ENCODE peak calls at places on chromosomes 7 and 10, in five cellular contexts. E is stomach, B is NB4, V is transverse colon, L is esophagus muscularis mucosa. Z is an unnamed sample.
A peak's percentile ranks its signal among the peaks of the same experiment; 100 is the strongest.

GRCh38 chr7:23863209-23863798 is 153.3 kb downstream of the STK31 start:
- DNase-seq in L (no peak), E (no peak), B (peak; percentile 56), V (no peak), Z (no peak)

GRCh38 chr7:141889323-141889722 is 26.9 kb upstream of the OR9A4 start:
- DNase-seq in L (no peak), V (no peak), B (peak; percentile 79), E (no peak), Z (no peak)

GRCh38 chr10:57579926-57580325 is 687.8 kb downstream of the IPMK start:
- DNase-seq in B (peak; percentile 36), L (no peak), E (no peak), V (no peak), Z (no peak)

GRCh38 chr10:107915277-107915634 is 750.8 kb upstream of the SORCS1 start:
- DNase-seq in L (no peak), E (no peak), B (no peak), V (no peak), Z (no peak)

GRCh38 chr10:52566471-52567246 is 205.9 kb downstream of the MBL2 start:
- DNase-seq in V (no peak), E (no peak), L (no peak), B (peak; percentile 16), Z (no peak)

GRCh38 chr7:461453-462172 is 58.0 kb downstream of the PDGFA start:
- DNase-seq in B (no peak), E (no peak), V (no peak), L (no peak), Z (no peak)

GRCh38 chr7:1998146-1998545 is 234.6 kb downstream of the MAD1L1 start:
- DNase-seq in B (no peak), L (no peak), E (no peak), V (no peak), Z (no peak)

GRCh38 chr10:13373644-13374043 is 25.6 kb upstream of the SEPHS1 start:
- DNase-seq in E (no peak), B (no peak), V (no peak), L (no peak), Z (no peak)

GRCh38 chr10:84391326-84391725 is 62.9 kb downstream of the CCSER2 start:
- DNase-seq in E (no peak), V (no peak), L (no peak), B (no peak), Z (no peak)

GRCh38 chr10:132410779-132411532 is 14.0 kb downstream of the PWWP2B start:
- DNase-seq in L (no peak), E (no peak), B (no peak), V (no peak), Z (no peak)

GRCh38 chr7:138091073-138091472 is 14.8 kb downstream of the AKR1D1 start:
- DNase-seq in V (no peak), L (no peak), E (no peak), B (peak; percentile 7), Z (no peak)

GRCh38 chr7:130356121-130356759 is 11.6 kb downstream of the CPA5 start:
- DNase-seq in L (no peak), V (peak; percentile 50), B (peak; percentile 24), E (no peak), Z (peak; percentile 80)

GRCh38 chr10:95346715-95347401 is 56.1 kb upstream of the PDLIM1 start:
- DNase-seq in E (no peak), L (no peak), B (no peak), V (no peak), Z (no peak)

GRCh38 chr7:12884856-12885440 is 197.5 kb downstream of the ARL4A start:
- DNase-seq in B (no peak), V (no peak), E (no peak), L (no peak), Z (no peak)

GRCh38 chr7:103116511-103116910 is 32.4 kb downstream of the NAPEPLD start:
- DNase-seq in E (no peak), B (no peak), V (no peak), L (no peak), Z (no peak)

GRCh38 chr10:63866075-63866746 is 345.0 kb downstream of the REEP3 start:
- DNase-seq in L (no peak), V (peak; percentile 27), B (peak; percentile 69), E (peak; percentile 43), Z (peak; percentile 41)

GRCh38 chr10:26729395-26729794 is 31.9 kb downstream of the PDSS1 start:
- DNase-seq in V (no peak), E (no peak), L (no peak), B (no peak), Z (no peak)

GRCh38 chr7:83475403-83475802 is 173.5 kb downstream of the SEMA3E start:
- DNase-seq in E (no peak), B (peak; percentile 19), L (no peak), V (no peak), Z (no peak)

GRCh38 chr10:60305394-60305892 is 84.2 kb downstream of the ANK3 start:
- DNase-seq in L (no peak), B (no peak), E (no peak), V (no peak), Z (no peak)

GRCh38 chr7:3157541-3158287 is 114.0 kb upstream of the CARD11 start:
- DNase-seq in B (no peak), L (no peak), V (no peak), E (no peak), Z (no peak)

GRCh38 chr7:42869131-42870020 is 42.5 kb downstream of the C7orf25 start:
- DNase-seq in E (no peak), B (peak; percentile 72), L (no peak), V (no peak), Z (no peak)

GRCh38 chr7:136353287-136353686 is 376.1 kb upstream of the MTPN start:
- DNase-seq in L (no peak), B (no peak), E (no peak), V (no peak), Z (no peak)

GRCh38 chr7:98133181-98133580 is 26.5 kb downstream of the LMTK2 start:
- DNase-seq in L (no peak), E (no peak), B (peak; percentile 94), V (peak; percentile 22), Z (no peak)

GRCh38 chr7:33773053-33773452 is 132.3 kb upstream of the BMPER start:
- DNase-seq in L (no peak), V (no peak), B (no peak), E (no peak), Z (no peak)

DNA sequence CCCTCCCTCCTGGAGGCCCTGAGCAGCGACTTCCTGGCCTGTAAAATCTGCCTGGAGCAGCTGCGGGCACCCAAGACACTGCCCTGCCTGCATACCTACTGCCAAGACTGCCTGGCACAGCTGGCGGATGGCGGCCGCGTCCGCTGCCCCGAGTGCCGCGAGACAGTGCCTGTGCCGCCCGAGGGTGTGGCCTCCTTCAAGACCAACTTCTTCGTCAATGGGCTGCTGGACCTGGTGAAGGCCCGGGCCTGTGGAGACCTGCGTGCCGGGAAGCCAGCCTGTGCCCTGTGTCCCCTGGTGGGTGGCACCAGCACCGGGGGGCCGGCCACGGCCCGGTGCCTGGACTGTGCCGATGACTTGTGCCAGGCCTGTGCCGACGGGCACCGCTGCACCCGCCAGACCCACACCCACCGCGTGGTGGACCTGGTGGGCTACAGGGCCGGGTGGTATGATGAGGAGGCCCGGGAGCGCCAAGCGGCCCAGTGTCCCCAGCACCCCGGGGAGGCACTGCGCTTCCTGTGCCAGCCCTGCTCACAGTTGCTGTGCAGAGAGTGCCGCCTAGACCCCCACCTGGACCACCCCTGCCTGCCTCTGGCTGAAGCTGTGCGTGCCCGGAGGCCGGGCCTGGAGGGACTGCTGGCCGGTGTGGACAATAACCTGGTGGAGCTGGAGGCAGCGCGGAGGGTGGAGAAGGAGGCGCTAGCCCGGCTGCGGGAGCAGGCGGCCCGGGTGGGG is 2.2 kb downstream of the TRIM56 start:
- DNase-seq in V (no peak), B (no peak), L (no peak), E (no peak), Z (no peak)
- TF ChIP-seq POLR2A in V (no peak), B (no peak), L (no peak), E (no peak), Z (no peak)

GRCh38 chr7:108454317-108454673 is 1.9 kb downstream of the NRCAM start:
- DNase-seq in E (no peak), L (no peak), B (no peak), V (no peak), Z (no peak)
- H3K4me3 ChIP-seq in E (peak overlapping the region; percentile 45), L (peak overlapping the region; percentile 55), B (no peak overlapping the region), V (no peak overlapping the region), Z (peak overlapping the region; percentile 19)

GRCh38 chr10:110843796-110844616 is 27.7 kb upstream of the PDCD4 start:
- DNase-seq in B (peak; percentile 43), L (no peak), V (peak; percentile 79), E (no peak), Z (peak; percentile 11)

GRCh38 chr10:110841767-110842267 is 29.9 kb upstream of the PDCD4 start:
- DNase-seq in V (peak; percentile 69), B (no peak), E (no peak), L (no peak), Z (no peak)

GRCh38 chr10:110843031-110843430 is 28.7 kb upstream of the PDCD4 start:
- DNase-seq in V (peak; percentile 61), E (no peak), L (no peak), B (peak; percentile 95), Z (peak; percentile 7)

GRCh38 chr10:110840923-110841428 is 30.8 kb upstream of the PDCD4 start:
- DNase-seq in V (peak; percentile 33), B (no peak), L (no peak), E (peak; percentile 46), Z (no peak)

DNA sequence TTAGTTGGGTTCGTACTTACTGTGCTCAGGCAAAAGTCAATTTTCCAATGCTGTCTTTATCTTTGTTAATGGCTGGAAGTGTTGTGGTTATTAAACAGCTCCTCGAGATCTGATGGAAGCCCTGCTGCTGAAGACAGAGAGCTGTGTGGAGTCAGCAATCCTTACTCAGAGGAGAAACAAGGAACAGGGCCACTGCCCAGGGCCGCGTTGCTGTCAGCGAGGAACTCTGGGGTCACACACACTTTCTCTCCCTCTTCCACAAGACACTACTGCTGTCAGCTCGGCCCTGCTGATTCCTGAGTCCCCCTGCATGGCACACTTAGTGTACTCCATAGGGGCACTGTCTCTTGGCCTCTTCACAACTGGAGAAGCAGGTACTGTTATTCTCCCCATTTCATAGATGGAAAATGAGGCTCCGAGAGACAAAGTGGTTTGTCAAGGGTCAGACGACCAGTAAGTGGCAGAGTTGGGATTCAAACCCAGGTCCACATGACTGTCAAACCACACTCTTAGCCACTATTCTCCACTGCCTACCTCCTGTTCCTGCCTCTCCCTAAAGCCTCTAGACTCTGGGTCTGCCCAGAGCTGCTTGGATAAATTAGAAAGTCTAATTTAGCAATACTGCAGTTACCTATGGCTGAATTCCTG is 29.3 kb upstream of the PDCD4 start:
- DNase-seq in V (peak; percentile 18), B (no peak), E (no peak), L (no peak), Z (no peak)
- TF ChIP-seq POLR2A in V (no peak), B (no peak), E (no peak), L (no peak), Z (no peak)

DNA sequence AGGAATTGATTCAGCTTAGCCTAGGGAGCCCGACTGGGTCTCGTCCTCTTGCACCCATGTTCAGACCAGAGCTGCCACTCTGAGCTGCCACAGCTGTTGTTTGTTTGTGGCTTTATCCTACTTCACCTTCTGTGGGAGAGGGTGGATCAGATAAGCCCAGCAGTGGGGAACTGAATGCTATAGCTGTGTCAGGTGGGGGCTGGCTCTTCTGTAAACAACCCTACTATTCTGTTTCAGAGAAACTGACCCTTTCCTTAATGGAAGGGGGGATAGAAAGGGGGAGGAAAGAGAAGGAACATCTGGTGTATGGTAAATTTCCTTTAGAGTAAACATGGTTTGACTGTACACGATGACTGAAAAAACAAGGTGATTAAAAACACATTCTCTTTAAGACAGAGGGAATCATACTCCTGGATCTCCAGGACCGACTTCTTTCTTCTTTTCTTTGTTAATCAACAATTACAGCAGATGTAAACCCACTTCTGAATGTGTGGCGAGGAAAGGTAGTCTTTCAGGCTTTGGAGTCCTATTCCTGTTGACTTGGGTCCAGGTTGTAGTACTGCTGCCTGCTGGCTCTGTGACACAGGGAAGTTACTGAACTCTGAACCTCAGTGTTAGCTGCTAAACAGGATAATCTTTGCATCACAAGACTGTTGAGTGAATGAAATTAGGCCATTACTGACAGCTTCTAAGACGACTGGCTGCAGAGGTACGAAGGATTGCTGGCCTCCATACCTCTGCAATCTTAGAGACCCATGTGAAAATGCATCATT is 6.0 kb downstream of the PRXL2A start:
- DNase-seq in V (peak; percentile 48), B (no peak), E (no peak), L (no peak), Z (no peak)
- H3K4me3 ChIP-seq in V (no peak overlapping the region), B (no peak overlapping the region), E (no peak overlapping the region), L (no peak overlapping the region), Z (no peak overlapping the region)

Z was measured in uterus.